ENCODE peak calls at places on chromosomes 2 and 18, in eight cellular contexts. One of them, this sample, is unnamed.

GRCh38 chr2:88919087-88919738 is 227.7 kb downstream of the RPIA start:
- DNase-seq in CD4-positive, CD25-positive, alpha-beta regulatory T cell: peak
- DNase-seq in WTC11: no peak
- DNase-seq in T-helper 1 cell: no peak
- DNase-seq in pulmonary artery endothelial cell: no peak
- DNase-seq in H54: no peak
- DNase-seq in stimulated activated CD4-positive, alpha-beta T cell treated with anti-CD3 and anti-CD28 coated beads, Interleukin-4, amount 100 ng/mL, for 1 hour: no peak
- DNase-seq in right atrium auricular region: no peak
- DNase-seq in this sample: no peak

GRCh38 chr2:714005-714741 is 37.0 kb upstream of the TMEM18 start:
- DNase-seq in CD4-positive, CD25-positive, alpha-beta regulatory T cell: peak
- DNase-seq in pulmonary artery endothelial cell: no peak
- DNase-seq in H54: peak
- DNase-seq in stimulated activated CD4-positive, alpha-beta T cell treated with anti-CD3 and anti-CD28 coated beads, Interleukin-4, amount 100 ng/mL, for 1 hour: no peak
- DNase-seq in T-helper 1 cell: no peak
- DNase-seq in right atrium auricular region: no peak
- DNase-seq in WTC11: peak
- DNase-seq in this sample: no peak

GRCh38 chr2:11738589-11739436 is 7.6 kb upstream of the LPIN1 start:
- DNase-seq in CD4-positive, CD25-positive, alpha-beta regulatory T cell: peak
- DNase-seq in right atrium auricular region: peak
- DNase-seq in stimulated activated CD4-positive, alpha-beta T cell treated with anti-CD3 and anti-CD28 coated beads, Interleukin-4, amount 100 ng/mL, for 1 hour: no peak
- DNase-seq in H54: peak
- DNase-seq in pulmonary artery endothelial cell: no peak
- DNase-seq in WTC11: peak
- DNase-seq in T-helper 1 cell: no peak
- DNase-seq in this sample: peak

GRCh38 chr2:128797092-128797491 is 478.4 kb upstream of the HS6ST1 start:
- DNase-seq in right atrium auricular region: peak
- DNase-seq in pulmonary artery endothelial cell: no peak
- DNase-seq in WTC11: no peak
- DNase-seq in H54: no peak
- DNase-seq in T-helper 1 cell: no peak
- DNase-seq in CD4-positive, CD25-positive, alpha-beta regulatory T cell: no peak
- DNase-seq in stimulated activated CD4-positive, alpha-beta T cell treated with anti-CD3 and anti-CD28 coated beads, Interleukin-4, amount 100 ng/mL, for 1 hour: no peak
- DNase-seq in this sample: no peak

GRCh38 chr2:76599732-76600368 is 889.1 kb upstream of the GCFC2 start:
- DNase-seq in CD4-positive, CD25-positive, alpha-beta regulatory T cell: peak
- DNase-seq in pulmonary artery endothelial cell: peak
- DNase-seq in stimulated activated CD4-positive, alpha-beta T cell treated with anti-CD3 and anti-CD28 coated beads, Interleukin-4, amount 100 ng/mL, for 1 hour: no peak
- DNase-seq in H54: peak
- DNase-seq in right atrium auricular region: no peak
- DNase-seq in WTC11: peak
- DNase-seq in T-helper 1 cell: no peak
- DNase-seq in this sample: peak

GRCh38 chr2:112142525-112143078 is 4.4 kb downstream of the FBLN7 start:
- DNase-seq in H54: no peak
- DNase-seq in WTC11: no peak
- DNase-seq in CD4-positive, CD25-positive, alpha-beta regulatory T cell: no peak
- DNase-seq in pulmonary artery endothelial cell: no peak
- DNase-seq in T-helper 1 cell: no peak
- DNase-seq in stimulated activated CD4-positive, alpha-beta T cell treated with anti-CD3 and anti-CD28 coated beads, Interleukin-4, amount 100 ng/mL, for 1 hour: no peak
- DNase-seq in right atrium auricular region: peak
- DNase-seq in this sample: no peak

GRCh38 chr2:118013221-118013723 is 598 bp downstream of the CCDC93 start:
- DNase-seq in stimulated activated CD4-positive, alpha-beta T cell treated with anti-CD3 and anti-CD28 coated beads, Interleukin-4, amount 100 ng/mL, for 1 hour: peak
- DNase-seq in right atrium auricular region: no peak
- DNase-seq in T-helper 1 cell: peak
- DNase-seq in pulmonary artery endothelial cell: no peak
- DNase-seq in CD4-positive, CD25-positive, alpha-beta regulatory T cell: peak
- DNase-seq in WTC11: peak
- DNase-seq in H54: peak
- DNase-seq in this sample: no peak

GRCh38 chr18:48297139-48297538 is 112.0 kb downstream of the ZBTB7C start:
- DNase-seq in CD4-positive, CD25-positive, alpha-beta regulatory T cell: no peak
- DNase-seq in right atrium auricular region: no peak
- DNase-seq in T-helper 1 cell: no peak
- DNase-seq in H54: no peak
- DNase-seq in pulmonary artery endothelial cell: no peak
- DNase-seq in WTC11: no peak
- DNase-seq in stimulated activated CD4-positive, alpha-beta T cell treated with anti-CD3 and anti-CD28 coated beads, Interleukin-4, amount 100 ng/mL, for 1 hour: no peak
- DNase-seq in this sample: no peak

GRCh38 chr18:58146099-58146498 is 102.1 kb downstream of the NEDD4L start:
- DNase-seq in CD4-positive, CD25-positive, alpha-beta regulatory T cell: no peak
- DNase-seq in right atrium auricular region: no peak
- DNase-seq in WTC11: no peak
- DNase-seq in H54: no peak
- DNase-seq in T-helper 1 cell: no peak
- DNase-seq in stimulated activated CD4-positive, alpha-beta T cell treated with anti-CD3 and anti-CD28 coated beads, Interleukin-4, amount 100 ng/mL, for 1 hour: no peak
- DNase-seq in pulmonary artery endothelial cell: no peak
- DNase-seq in this sample: no peak

GRCh38 chr2:28972778-28973335 is 8.2 kb upstream of the TOGARAM2 start:
- DNase-seq in T-helper 1 cell: no peak
- DNase-seq in pulmonary artery endothelial cell: no peak
- DNase-seq in right atrium auricular region: no peak
- DNase-seq in CD4-positive, CD25-positive, alpha-beta regulatory T cell: peak
- DNase-seq in H54: no peak
- DNase-seq in stimulated activated CD4-positive, alpha-beta T cell treated with anti-CD3 and anti-CD28 coated beads, Interleukin-4, amount 100 ng/mL, for 1 hour: no peak
- DNase-seq in WTC11: no peak
- DNase-seq in this sample: no peak

GRCh38 chr2:231227309-231228162 is 29.1 kb downstream of the ARMC9 start:
- DNase-seq in T-helper 1 cell: no peak
- DNase-seq in H54: peak
- DNase-seq in right atrium auricular region: peak
- DNase-seq in stimulated activated CD4-positive, alpha-beta T cell treated with anti-CD3 and anti-CD28 coated beads, Interleukin-4, amount 100 ng/mL, for 1 hour: peak
- DNase-seq in pulmonary artery endothelial cell: peak
- DNase-seq in CD4-positive, CD25-positive, alpha-beta regulatory T cell: peak
- DNase-seq in WTC11: peak
- DNase-seq in this sample: peak

GRCh38 chr2:95357717-95358280 is 44.7 kb upstream of the FAHD2A start:
- DNase-seq in pulmonary artery endothelial cell: no peak
- DNase-seq in right atrium auricular region: no peak
- DNase-seq in T-helper 1 cell: no peak
- DNase-seq in CD4-positive, CD25-positive, alpha-beta regulatory T cell: no peak
- DNase-seq in stimulated activated CD4-positive, alpha-beta T cell treated with anti-CD3 and anti-CD28 coated beads, Interleukin-4, amount 100 ng/mL, for 1 hour: no peak
- DNase-seq in H54: no peak
- DNase-seq in WTC11: no peak
- DNase-seq in this sample: no peak

GRCh38 chr2:136765736-136766323 is 485 bp downstream of the THSD7B start:
- DNase-seq in pulmonary artery endothelial cell: no peak
- DNase-seq in T-helper 1 cell: no peak
- DNase-seq in CD4-positive, CD25-positive, alpha-beta regulatory T cell: no peak
- DNase-seq in H54: no peak
- DNase-seq in right atrium auricular region: no peak
- DNase-seq in WTC11: peak
- DNase-seq in stimulated activated CD4-positive, alpha-beta T cell treated with anti-CD3 and anti-CD28 coated beads, Interleukin-4, amount 100 ng/mL, for 1 hour: no peak
- DNase-seq in this sample: no peak

GRCh38 chr2:43100362-43100882 is 126.0 kb downstream of the ZFP36L2 start:
- DNase-seq in right atrium auricular region: no peak
- DNase-seq in WTC11: no peak
- DNase-seq in CD4-positive, CD25-positive, alpha-beta regulatory T cell: no peak
- DNase-seq in stimulated activated CD4-positive, alpha-beta T cell treated with anti-CD3 and anti-CD28 coated beads, Interleukin-4, amount 100 ng/mL, for 1 hour: no peak
- DNase-seq in H54: no peak
- DNase-seq in pulmonary artery endothelial cell: no peak
- DNase-seq in T-helper 1 cell: no peak
- DNase-seq in this sample: no peak

GRCh38 chr2:5978352-5978751 is 286.2 kb downstream of the SOX11 start:
- DNase-seq in CD4-positive, CD25-positive, alpha-beta regulatory T cell: no peak
- DNase-seq in right atrium auricular region: no peak
- DNase-seq in WTC11: no peak
- DNase-seq in T-helper 1 cell: no peak
- DNase-seq in H54: no peak
- DNase-seq in pulmonary artery endothelial cell: no peak
- DNase-seq in stimulated activated CD4-positive, alpha-beta T cell treated with anti-CD3 and anti-CD28 coated beads, Interleukin-4, amount 100 ng/mL, for 1 hour: no peak
- DNase-seq in this sample: no peak

GRCh38 chr2:3222636-3223035 is 155.0 kb downstream of the EIPR1 start:
- DNase-seq in T-helper 1 cell: no peak
- DNase-seq in H54: no peak
- DNase-seq in stimulated activated CD4-positive, alpha-beta T cell treated with anti-CD3 and anti-CD28 coated beads, Interleukin-4, amount 100 ng/mL, for 1 hour: peak
- DNase-seq in CD4-positive, CD25-positive, alpha-beta regulatory T cell: peak
- DNase-seq in WTC11: no peak
- DNase-seq in right atrium auricular region: no peak
- DNase-seq in pulmonary artery endothelial cell: no peak
- DNase-seq in this sample: no peak

GRCh38 chr2:120869036-120869435 is 133.4 kb downstream of the GLI2 start:
- DNase-seq in WTC11: no peak
- DNase-seq in H54: no peak
- DNase-seq in pulmonary artery endothelial cell: no peak
- DNase-seq in CD4-positive, CD25-positive, alpha-beta regulatory T cell: no peak
- DNase-seq in T-helper 1 cell: no peak
- DNase-seq in right atrium auricular region: no peak
- DNase-seq in stimulated activated CD4-positive, alpha-beta T cell treated with anti-CD3 and anti-CD28 coated beads, Interleukin-4, amount 100 ng/mL, for 1 hour: no peak
- DNase-seq in this sample: no peak